ENCODE peak calls at places on chromosomes 3 and 15, in ten cellular contexts. I is Calu3; H is adrenal gland; M is hepatocyte; G is epithelial cell of esophagus; S is stomach; D is right lobe of liver; Y is CD4-positive, alpha-beta T cell; X is AG10803; B is WERI-Rb-1. K is an unnamed sample.

GRCh38 chr3:182485306-182485705 is 308.0 kb upstream of the ATP11B start:
- DNase-seq in I (peak), S (no peak), M (no peak), D (no peak), H (no peak), B (no peak), X (no peak), G (peak), Y (no peak), K (no peak)

GRCh38 chr15:39171944-39172368 is 408.9 kb upstream of the THBS1 start:
- DNase-seq in B (peak), Y (no peak), D (peak), M (peak), H (peak), S (peak), X (peak), I (peak), G (peak), K (peak)

GRCh38 chr15:64536244-64536836 is 76.0 kb downstream of the ZNF609 start:
- DNase-seq in B (no peak), Y (no peak), D (no peak), S (no peak), M (peak), G (peak), X (peak), H (no peak), I (peak), K (no peak)

GRCh38 chr3:71389911-71390573 is 193.5 kb downstream of the FOXP1 start:
- DNase-seq in D (peak), X (peak), S (peak), G (peak), Y (peak), M (peak), H (no peak), I (peak), B (no peak), K (no peak)

GRCh38 chr3:194941956-194942483 is 256.3 kb downstream of the FAM43A start:
- DNase-seq in Y (no peak), B (no peak), D (no peak), I (no peak), H (no peak), X (no peak), M (no peak), S (no peak), G (no peak), K (no peak)

GRCh38 chr15:67164811-67165652 is 89.4 kb downstream of the AAGAB start:
- DNase-seq in Y (no peak), D (no peak), G (no peak), X (no peak), B (no peak), H (no peak), M (no peak), I (no peak), S (no peak), K (no peak)

GRCh38 chr15:91568036-91568435 is 285.5 kb upstream of the SLCO3A1 start:
- DNase-seq in G (no peak), D (no peak), B (no peak), Y (no peak), X (no peak), S (no peak), I (no peak), H (no peak), M (no peak), K (no peak)

GRCh38 chr15:57923750-57924149 is 141.8 kb downstream of the ALDH1A2 start:
- DNase-seq in D (no peak), G (no peak), Y (no peak), S (peak), X (no peak), H (no peak), I (no peak), M (no peak), B (no peak), K (no peak)

GRCh38 chr15:41881925-41882688 is 11.7 kb downstream of the SPTBN5 start:
- DNase-seq in X (no peak), M (peak), Y (no peak), D (no peak), I (no peak), B (no peak), G (no peak), S (peak), H (no peak), K (peak)

GRCh38 chr3:16601539-16602005 is 3.7 kb downstream of the DAZL start:
- DNase-seq in M (no peak), I (no peak), D (no peak), X (no peak), S (no peak), B (no peak), H (no peak), G (no peak), Y (no peak), K (no peak)

GRCh38 chr3:78666458-78666800 is 1101.4 kb downstream of the ROBO1 start:
- DNase-seq in D (no peak), S (no peak), H (no peak), I (no peak), Y (no peak), G (peak), B (no peak), X (peak), M (peak), K (no peak)

GRCh38 chr3:42685363-42685881 is at the start of gene KLHL40:
- DNase-seq in H (no peak), Y (no peak), X (no peak), S (no peak), B (peak), I (no peak), D (no peak), G (peak), M (no peak), K (no peak)

GRCh38 chr15:35159170-35159569 is 74.1 kb upstream of the NANOGP8 start:
- DNase-seq in D (no peak), S (no peak), X (no peak), H (no peak), I (no peak), B (no peak), Y (no peak), M (no peak), G (no peak), K (no peak)

GRCh38 chr15:95557226-95558046 is 773.1 kb upstream of the NR2F2 start:
- DNase-seq in D (no peak), Y (no peak), B (no peak), M (peak), X (peak), G (peak), H (no peak), I (peak), S (no peak), K (peak)

GRCh38 chr3:185930393-185931107 is 7.3 kb downstream of the TRA2B start:
- DNase-seq in D (no peak), G (no peak), X (peak), H (no peak), Y (no peak), S (no peak), B (no peak), M (no peak), I (no peak), K (no peak)

GRCh38 chr15:27086146-27086545 is 115.2 kb downstream of the GABRG3 start:
- DNase-seq in B (peak), X (no peak), D (no peak), H (no peak), S (no peak), M (peak), I (no peak), G (no peak), Y (no peak), K (peak)

GRCh38 chr3:11624704-11625375 is 18.9 kb downstream of the VGLL4 start:
- DNase-seq in M (no peak), S (no peak), Y (no peak), X (no peak), H (no peak), B (no peak), I (no peak), G (no peak), D (no peak), K (no peak)

GRCh38 chr15:41495736-41496599 is 2.3 kb downstream of the ITPKA start:
- DNase-seq in D (peak), H (no peak), B (no peak), Y (no peak), I (no peak), M (peak), X (no peak), G (no peak), S (peak), K (peak)

GRCh38 chr15:51830279-51830806 is 890 bp downstream of the TMOD3 start:
- DNase-seq in I (no peak), H (no peak), M (no peak), G (peak), S (peak), B (no peak), X (peak), D (no peak), Y (peak), K (no peak)

GRCh38 chr15:49145651-49146609 is 9.5 kb downstream of the COPS2 start:
- DNase-seq in H (peak), S (no peak), Y (no peak), M (peak), I (peak), D (no peak), G (peak), B (peak), X (peak), K (peak)

GRCh38 chr3:48503406-48504050 is 446 bp downstream of the SHISA5 start:
- DNase-seq in X (peak), H (no peak), M (peak), G (peak), S (peak), Y (no peak), I (peak), D (no peak), B (no peak), K (peak)

GRCh38 chr3:32412887-32413286 is 21.2 kb downstream of the CMTM7 start:
- DNase-seq in S (no peak), G (no peak), B (no peak), Y (no peak), M (no peak), H (no peak), D (no peak), I (no peak), X (no peak), K (no peak)

GRCh38 chr3:194294199-194294887 is 56.8 kb downstream of the CPN2 start:
- DNase-seq in S (no peak), Y (no peak), X (no peak), D (no peak), I (no peak), M (no peak), G (no peak), H (no peak), B (no peak), K (no peak)

GRCh38 chr3:134978658-134979057 is 183.6 kb downstream of the EPHB1 start:
- DNase-seq in G (no peak), D (no peak), Y (no peak), H (no peak), I (no peak), S (no peak), B (no peak), M (no peak), X (no peak), K (no peak)

GRCh38 chr3:48001991-48002390 is 14.2 kb downstream of the MAP4 start:
- DNase-seq in M (no peak), I (no peak), B (no peak), G (no peak), H (no peak), Y (no peak), D (no peak), X (no peak), S (no peak), K (no peak)

GRCh38 chr3:11764931-11765363 is 81.7 kb downstream of the TAMM41 start:
- DNase-seq in I (peak), G (peak), X (peak), H (no peak), M (no peak), B (no peak), S (no peak), Y (no peak), D (no peak), K (no peak)

GRCh38 chr3:110743202-110743601 is 328.4 kb upstream of the NECTIN3 start:
- DNase-seq in I (peak), Y (no peak), M (peak), X (no peak), D (no peak), B (no peak), H (no peak), G (no peak), S (no peak), K (no peak)

GRCh38 chr15:67107014-67107812 is 41.8 kb downstream of the SMAD3 start:
- DNase-seq in H (peak), S (peak), X (peak), D (no peak), M (peak), Y (no peak), G (peak), I (peak), B (no peak), K (no peak)

GRCh38 chr15:71596672-71597071 is 213.7 kb upstream of the NR2E3 start:
- DNase-seq in S (peak), X (peak), Y (no peak), M (no peak), G (peak), I (no peak), H (no peak), B (no peak), D (peak), K (no peak)

GRCh38 chr3:54897028-54897711 is 30.7 kb downstream of the LRTM1 start:
- DNase-seq in D (no peak), Y (no peak), G (no peak), H (no peak), S (no peak), M (no peak), B (no peak), I (no peak), X (peak), K (no peak)

GRCh38 chr3:64331605-64332004 is 106.3 kb upstream of the PRICKLE2 start:
- DNase-seq in I (no peak), H (no peak), G (peak), M (no peak), Y (no peak), B (no peak), S (no peak), X (no peak), D (no peak), K (no peak)

GRCh38 chr3:195154793-195155535 is 116.0 kb downstream of the XXYLT1 start:
- DNase-seq in M (peak), H (peak), S (peak), G (peak), B (no peak), X (peak), D (peak), Y (no peak), I (peak), K (no peak)

GRCh38 chr3:180329187-180329586 is 272.8 kb upstream of the TTC14 start:
- DNase-seq in G (no peak), I (no peak), H (no peak), X (no peak), Y (no peak), D (no peak), S (no peak), M (no peak), B (no peak), K (no peak)

GRCh38 chr3:30440147-30440604 is 166.2 kb upstream of the TGFBR2 start:
- DNase-seq in H (no peak), D (no peak), I (no peak), B (no peak), M (no peak), X (peak), Y (no peak), G (peak), S (peak), K (no peak)

GRCh38 chr15:82298520-82298919 is 35.9 kb downstream of the SAXO2 start:
- DNase-seq in H (no peak), B (no peak), G (peak), D (no peak), S (no peak), X (no peak), M (no peak), I (no peak), Y (peak), K (no peak)

GRCh38 chr15:66827698-66828055 is 125.6 kb downstream of the SMAD6 start:
- DNase-seq in M (no peak), S (no peak), H (no peak), X (no peak), Y (no peak), I (no peak), B (no peak), G (no peak), D (no peak), K (no peak)

GRCh38 chr3:108001457-108001856 is 89.4 kb downstream of the CD47 start:
- DNase-seq in S (no peak), G (peak), M (peak), B (no peak), Y (no peak), D (no peak), I (no peak), H (no peak), X (peak), K (no peak)

GRCh38 chr15:63887630-63888029 is 53.9 kb upstream of the HERC1 start:
- DNase-seq in G (no peak), M (no peak), H (no peak), Y (no peak), D (no peak), I (no peak), X (no peak), S (no peak), B (no peak), K (no peak)

GRCh38 chr3:4492240-4493007 is 724 bp upstream of the ITPR1 start:
- DNase-seq in I (peak), X (peak), H (peak), D (peak), S (peak), M (peak), B (peak), Y (peak), G (peak), K (peak)

GRCh38 chr15:46177219-46177618 is 542.4 kb downstream of the SQOR start:
- DNase-seq in G (no peak), H (no peak), Y (no peak), X (no peak), B (no peak), D (no peak), M (no peak), I (no peak), S (no peak), K (no peak)

GRCh38 chr15:46178138-46178537 is 543.3 kb downstream of the SQOR start:
- DNase-seq in Y (no peak), D (no peak), M (no peak), B (no peak), G (no peak), H (no peak), X (no peak), I (no peak), S (no peak), K (no peak)

GRCh38 chr15:46170326-46170725 is 535.5 kb downstream of the SQOR start:
- DNase-seq in M (no peak), I (no peak), B (no peak), X (no peak), H (no peak), D (no peak), S (no peak), G (no peak), Y (no peak), K (no peak)

DNA sequence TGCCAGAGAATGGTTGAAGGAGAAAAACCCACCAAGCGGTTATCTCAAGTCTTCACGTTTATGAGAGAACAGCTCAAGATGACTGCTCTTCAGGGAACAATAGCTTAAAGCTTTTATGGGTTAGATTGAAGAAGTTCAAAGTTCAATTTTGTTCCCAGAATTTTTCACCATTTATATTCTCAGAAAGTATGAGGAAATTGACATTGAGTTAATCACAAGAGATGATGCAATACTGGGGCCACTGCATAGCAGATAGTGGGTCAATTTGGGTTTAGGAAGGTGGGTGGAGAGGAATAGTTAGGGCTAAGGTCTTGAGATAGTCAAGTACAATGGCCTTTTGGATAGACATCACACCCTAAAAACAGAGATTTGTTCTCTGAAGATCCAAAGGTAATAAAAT is 539.3 kb downstream of the SQOR start:
- DNase-seq in Y (no peak), X (no peak), S (no peak), B (no peak), H (no peak), D (no peak), M (peak), G (no peak), I (no peak), K (no peak)
- TF ChIP-seq CTCF in Y (no peak), X (no peak), S (no peak), B (no peak), H (no peak), D (no peak), M (no peak), G (no peak), I (no peak), K (no peak)

DNA sequence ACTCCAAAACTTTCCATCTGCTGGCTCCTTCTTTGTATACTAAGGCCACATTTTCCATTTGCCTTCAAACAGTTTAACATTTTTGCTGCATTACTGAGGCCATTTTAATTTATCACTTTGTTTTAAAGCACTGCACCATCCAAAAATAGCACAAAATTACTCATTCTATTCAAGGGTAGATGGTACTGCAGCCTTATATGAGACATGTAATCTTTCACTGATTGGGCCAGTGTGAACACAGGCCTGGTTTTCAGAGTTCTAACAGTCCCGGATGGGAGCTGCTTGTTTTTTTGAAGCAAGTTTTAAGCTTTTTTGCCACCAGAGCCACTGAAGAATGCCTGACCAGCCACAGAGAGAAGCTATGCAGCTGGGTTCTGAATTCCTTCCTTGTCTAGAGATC is 172.3 kb upstream of the TSC22D2 start:
- DNase-seq in D (no peak), G (no peak), M (no peak), H (peak), X (peak), Y (no peak), S (no peak), B (no peak), I (no peak), K (no peak)
- TF ChIP-seq CTCF in D (no peak), G (no peak), M (no peak), H (no peak), X (no peak), Y (no peak), S (no peak), B (no peak), I (no peak), K (no peak)

GRCh38 chr3:173988912-173989311 is 591.4 kb downstream of the NLGN1 start:
- DNase-seq in I (no peak), X (no peak), H (no peak), B (no peak), Y (no peak), D (no peak), S (no peak), G (no peak), M (peak), K (no peak)

GRCh38 chr3:173993299-173993698 is 595.8 kb downstream of the NLGN1 start:
- DNase-seq in G (peak), I (no peak), D (no peak), M (peak), B (no peak), H (no peak), S (no peak), X (peak), Y (no peak), K (no peak)
- TF ChIP-seq CTCF in G (peak), I (peak), D (no peak), M (peak), B (peak), H (no peak), S (no peak), X (peak), Y (no peak), K (no peak)

GRCh38 chr3:128297401-128298138 is 144.3 kb downstream of the EEFSEC start:
- DNase-seq in G (peak), I (peak), M (no peak), X (peak), D (peak), Y (no peak), B (no peak), S (peak), H (peak), K (no peak)

GRCh38 chr3:128293930-128294329 is 140.6 kb downstream of the EEFSEC start:
- DNase-seq in B (no peak), I (no peak), H (peak), X (no peak), S (no peak), M (no peak), D (peak), Y (no peak), G (no peak), K (no peak)

GRCh38 chr3:128290484-128290883 is 137.2 kb downstream of the EEFSEC start:
- DNase-seq in B (no peak), D (no peak), X (no peak), Y (no peak), I (no peak), M (no peak), G (no peak), S (no peak), H (no peak), K (no peak)

GRCh38 chr3:128296469-128297251 is 143.4 kb downstream of the EEFSEC start:
- DNase-seq in X (no peak), M (no peak), I (peak), B (no peak), H (peak), G (no peak), S (peak), D (peak), Y (no peak), K (no peak)

GRCh38 chr3:128294999-128295468 is 141.8 kb downstream of the EEFSEC start:
- DNase-seq in M (no peak), I (peak), Y (no peak), H (peak), X (no peak), D (no peak), S (no peak), G (no peak), B (no peak), K (no peak)
- TF ChIP-seq CTCF in M (no peak), I (no peak), Y (no peak), H (no peak), X (no peak), D (no peak), S (no peak), G (no peak), B (no peak), K (no peak)

K was measured in nephron progenitor cell.